ENCODE peak calls at places on chromosomes 6 and 20, in nine cellular contexts. B is SHP77; G is T follicular helper cell; X is EL; T is hippocampal formation; L is activated naive CD8-positive, alpha-beta T cell treated with anti-CD3 and anti-CD28 coated beads, Interleukin-2, amount 50 U/mL, for 16 hours; A is HCT116; K is left colon; C is stimulated activated CD8-positive, alpha-beta memory T cell treated with anti-CD3 and anti-CD28 coated beads, Interleukin-2, amount 100 ng/mL, for 48 hours. E is an unnamed sample.

GRCh38 chr20:4243071-4243470 is 227.7 kb upstream of the RNF24 start:
- DNase-seq in G (no peak), L (no peak), C (no peak), T (no peak), K (no peak), X (no peak), A (no peak), B (no peak), E (no peak)

GRCh38 chr6:79538481-79538971 is 1.3 kb upstream of the LCA5 start:
- DNase-seq in T (no peak), A (no peak), X (peak), K (no peak), G (no peak), B (no peak), L (no peak), C (no peak), E (no peak)

GRCh38 chr20:13105864-13106457 is 97.2 kb downstream of the SPTLC3 start:
- DNase-seq in T (peak), B (peak), C (no peak), A (peak), G (no peak), L (no peak), X (peak), K (no peak), E (no peak)

GRCh38 chr6:104301921-104302320 is 557.8 kb downstream of the HACE1 start:
- DNase-seq in K (no peak), L (no peak), T (no peak), A (no peak), B (no peak), X (no peak), C (no peak), G (no peak), E (no peak)

GRCh38 chr6:49550413-49551125 is at the start of gene C6orf141:
- DNase-seq in C (peak), L (no peak), T (no peak), B (peak), G (no peak), X (peak), A (peak), K (peak), E (no peak)

GRCh38 chr20:39623584-39624234 is 661.6 kb downstream of the DHX35 start:
- DNase-seq in K (no peak), A (no peak), L (no peak), C (no peak), X (no peak), B (no peak), G (no peak), T (no peak), E (no peak)

GRCh38 chr6:167094436-167094819 is 28.5 kb upstream of the CCR6 start:
- DNase-seq in K (no peak), A (no peak), L (no peak), B (no peak), C (no peak), T (no peak), G (no peak), X (no peak), E (no peak)

GRCh38 chr6:52368002-52368401 is 6.1 kb downstream of the PAQR8 start:
- DNase-seq in C (no peak), K (no peak), T (no peak), A (no peak), L (no peak), G (no peak), B (no peak), X (no peak), E (no peak)

GRCh38 chr6:1724124-1724523 is 114.4 kb downstream of the FOXC1 start:
- DNase-seq in G (no peak), L (no peak), A (no peak), B (no peak), T (no peak), C (no peak), X (no peak), K (no peak), E (no peak)

GRCh38 chr6:157158897-157159296 is 164.4 kb downstream of the TMEM242 start:
- DNase-seq in X (no peak), A (no peak), B (no peak), G (no peak), K (no peak), L (no peak), C (no peak), T (no peak), E (no peak)

GRCh38 chr20:36523341-36523740 is 18.0 kb upstream of the MYL9 start:
- DNase-seq in K (no peak), T (no peak), C (no peak), X (no peak), L (no peak), G (no peak), B (no peak), A (no peak), E (no peak)

GRCh38 chr6:133254552-133255228 is 13.5 kb downstream of the EYA4 start:
- DNase-seq in C (no peak), K (no peak), X (no peak), A (no peak), G (no peak), B (no peak), T (no peak), L (no peak), E (no peak)

GRCh38 chr6:135270676-135271536 is 89.8 kb downstream of the MYB start:
- DNase-seq in T (no peak), A (no peak), K (peak), B (no peak), G (no peak), C (no peak), X (no peak), L (no peak), E (no peak)

GRCh38 chr6:73632346-73632745 is 21.4 kb downstream of the SLC17A5 start:
- DNase-seq in K (no peak), G (no peak), B (no peak), A (no peak), T (no peak), C (no peak), X (no peak), L (no peak), E (no peak)

GRCh38 chr6:107616776-107617175 is 126.9 kb downstream of the SOBP start:
- DNase-seq in K (no peak), C (no peak), X (no peak), L (no peak), A (no peak), G (no peak), B (no peak), T (no peak), E (no peak)

GRCh38 chr6:128235556-128235955 is 284.8 kb downstream of the PTPRK start:
- DNase-seq in T (no peak), B (no peak), X (peak), C (no peak), G (no peak), L (no peak), K (no peak), A (no peak), E (no peak)

GRCh38 chr20:48619126-48620101 is 208.4 kb downstream of the PREX1 start:
- DNase-seq in C (no peak), K (peak), T (no peak), L (no peak), B (no peak), X (peak), A (no peak), G (no peak), E (no peak)

GRCh38 chr6:43737272-43738081 is 32.5 kb upstream of the VEGFA start:
- DNase-seq in G (no peak), X (no peak), C (no peak), K (no peak), T (no peak), L (no peak), B (no peak), A (no peak), E (no peak)

GRCh38 chr20:56003111-56003800 is 2.1 kb downstream of the CBLN4 start:
- DNase-seq in X (no peak), K (no peak), G (no peak), B (no peak), C (no peak), T (no peak), L (no peak), A (no peak), E (no peak)

GRCh38 chr6:150499882-150500312 is 99.8 kb upstream of the PLEKHG1 start:
- DNase-seq in B (no peak), X (no peak), K (no peak), T (no peak), G (no peak), A (no peak), L (no peak), C (no peak), E (no peak)

GRCh38 chr6:50211582-50211981 is 161.9 kb upstream of the DEFB112 start:
- DNase-seq in K (no peak), L (no peak), X (no peak), G (no peak), T (no peak), C (no peak), B (no peak), A (no peak), E (no peak)